ENCODE peak calls at places on chromosomes 5 and 9, in five cellular contexts. W is mesendoderm, S is IMR-90, J is neuronal stem cell, U is H1. D is an unnamed sample. For H3K36me3, the result is how much of the 10 kb centered on the place peaks cover.

GRCh38 chr5:161167001-161167765 is 315.2 kb upstream of the ATP10B start:
- DNase-seq in W (no peak), S (no peak), J (no peak), U (no peak), D (no peak)

GRCh38 chr5:52727568-52727967 is 60.1 kb upstream of the ITGA1 start:
- DNase-seq in W (peak), S (peak), J (no peak), U (no peak), D (peak)

GRCh38 chr9:124376329-124376728 is 38.9 kb downstream of the PSMB7 start:
- DNase-seq in W (no peak), S (no peak), J (no peak), U (no peak), D (no peak)

GRCh38 chr5:139814704-139815280 is 19.2 kb downstream of the PSD2 start:
- DNase-seq in W (no peak), S (no peak), J (no peak), U (no peak), D (no peak)

GRCh38 chr5:142618125-142618524 is 67.8 kb downstream of the FGF1 start:
- DNase-seq in W (no peak), S (peak), J (no peak), U (no peak), D (peak)

GRCh38 chr9:99140685-99141314 is 35.9 kb downstream of the TGFBR1 start:
- DNase-seq in W (peak), S (peak), J (peak), U (no peak), D (peak)

GRCh38 chr5:161544350-161544765 is 2.2 kb downstream of the GABRB2 start:
- DNase-seq in W (peak), S (peak), J (peak), U (peak), D (peak)

GRCh38 chr5:126917918-126918623 is 112.3 kb downstream of the MARCHF3 start:
- DNase-seq in W (peak), S (peak), J (no peak), U (no peak), D (peak)

GRCh38 chr9:89478821-89479668 is 18.9 kb downstream of the SEMA4D start:
- DNase-seq in W (no peak), S (no peak), J (no peak), U (no peak), D (no peak)

GRCh38 chr9:69975681-69976080 is 68.0 kb upstream of the MAMDC2 start:
- DNase-seq in W (no peak), S (peak), J (no peak), U (no peak), D (no peak)

GRCh38 chr9:100700689-100701318 is 122.9 kb downstream of the CAVIN4 start:
- DNase-seq in W (peak), S (peak), J (peak), U (peak), D (no peak)

GRCh38 chr9:108271646-108272349 is 584.0 kb downstream of the ACTL7B start:
- DNase-seq in W (peak), S (peak), J (peak), U (no peak), D (peak)

GRCh38 chr5:148384389-148384756 is 615 bp downstream of the FBXO38 start:
- DNase-seq in W (peak), S (no peak), J (no peak), U (no peak), D (no peak)

GRCh38 chr9:134929560-134930158 is 11.9 kb upstream of the FCN1 start:
- DNase-seq in W (no peak), S (no peak), J (no peak), U (no peak), D (no peak)

GRCh38 chr5:170225326-170226137 is 7.3 kb upstream of the C5orf58 start:
- DNase-seq in W (peak), S (peak), J (peak), U (peak), D (peak)

GRCh38 chr9:131010482-131011273 is 1.7 kb downstream of the LAMC3 start:
- DNase-seq in W (no peak), S (no peak), J (no peak), U (no peak), D (no peak)

DNA sequence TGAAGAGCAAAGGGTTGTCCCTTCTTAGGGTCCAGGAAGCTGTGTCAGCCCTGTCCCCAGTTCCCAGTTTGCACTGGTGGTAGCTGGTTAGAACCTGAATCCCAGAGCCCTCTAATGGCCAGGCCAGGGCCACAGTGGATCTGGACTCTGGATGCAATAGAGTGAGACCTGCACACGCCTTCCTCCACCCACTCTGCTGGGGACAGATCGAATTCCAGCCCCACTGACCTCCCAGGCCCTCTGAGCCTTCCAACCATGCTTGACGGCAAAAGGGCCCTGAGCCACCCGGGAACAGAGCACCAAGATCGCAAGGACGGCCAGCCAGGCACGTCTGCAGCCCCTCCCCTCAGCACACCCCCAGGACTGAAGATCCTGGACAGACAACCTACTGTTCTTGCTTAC is 23.7 kb downstream of the NAIF1 start:
- DNase-seq in W (no peak), S (no peak), J (no peak), U (no peak), D (no peak)
- H2BK15ac ChIP-seq in W (no peak), S (no peak), J (no peak), U (peak), D (peak)

GRCh38 chr9:136218271-136218670 is 13.3 kb upstream of the LHX3 start:
- DNase-seq in W (no peak), S (no peak), J (no peak), U (no peak), D (no peak)

GRCh38 chr9:136219276-136219675 is 14.3 kb upstream of the LHX3 start:
- DNase-seq in W (no peak), S (peak), J (no peak), U (no peak), D (no peak)

GRCh38 chr9:136220017-136220729 is 15.2 kb upstream of the LHX3 start:
- DNase-seq in W (peak), S (peak), J (no peak), U (no peak), D (peak)

GRCh38 chr9:136216541-136217240 is 11.8 kb upstream of the LHX3 start:
- DNase-seq in W (no peak), S (no peak), J (no peak), U (no peak), D (no peak)

GRCh38 chr9:136218673-136219072 is 13.7 kb upstream of the LHX3 start:
- DNase-seq in W (no peak), S (no peak), J (no peak), U (no peak), D (no peak)
- H3K36me3 ChIP-seq in W (under half), S (under half), J (under half), U (under half), D (under half)

DNA sequence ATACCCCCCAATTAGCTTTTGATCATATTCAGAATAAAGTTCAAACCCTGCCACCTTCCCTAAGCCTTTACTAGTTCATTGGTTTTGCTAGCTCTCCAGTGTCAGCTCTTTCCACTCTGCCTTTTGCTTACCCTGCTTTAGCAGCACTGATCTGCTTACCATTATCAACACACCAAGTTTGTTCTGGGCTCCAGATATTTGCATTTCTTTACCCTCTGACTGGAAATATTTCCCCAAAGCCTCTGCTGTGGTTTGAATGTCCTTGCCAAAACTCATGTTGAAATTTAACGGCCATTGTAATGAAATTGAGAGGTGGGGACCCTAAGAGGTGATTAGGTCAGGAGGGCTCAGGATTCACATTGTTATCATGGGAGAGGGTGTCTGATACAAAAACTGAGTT is 99.5 kb downstream of the GCNT1 start:
- DNase-seq in W (no peak), S (no peak), J (no peak), U (no peak), D (no peak)
- H2BK15ac ChIP-seq in W (no peak), S (no peak), J (no peak), U (no peak), D (no peak)

GRCh38 chr9:137760426-137760825 is 117.2 kb upstream of the CACNA1B start:
- DNase-seq in W (no peak), S (peak), J (no peak), U (no peak), D (no peak)

GRCh38 chr9:137758067-137758466 is 119.5 kb upstream of the CACNA1B start:
- DNase-seq in W (no peak), S (no peak), J (no peak), U (no peak), D (no peak)

GRCh38 chr9:137761032-137761431 is 116.5 kb upstream of the CACNA1B start:
- DNase-seq in W (no peak), S (no peak), J (no peak), U (no peak), D (no peak)

GRCh38 chr9:137759117-137759516 is 118.5 kb upstream of the CACNA1B start:
- DNase-seq in W (no peak), S (no peak), J (no peak), U (no peak), D (no peak)

GRCh38 chr9:137759649-137760321 is 117.8 kb upstream of the CACNA1B start:
- DNase-seq in W (peak), S (no peak), J (peak), U (no peak), D (no peak)
- H3K36me3 ChIP-seq in W (under half), S (half or more), J (under half), U (under half), D (half or more)

D was measured in mesenchymal stem cell.